ENCODE peak calls at places on chromosomes 2 and 18, in nine cellular contexts. One of them, this sample, is unnamed.

GRCh38 chr2:2932692-2933305 is 444.8 kb downstream of the EIPR1 start:
- DNase-seq in mucosa of descending colon: no peak
- DNase-seq in GM13977: no peak
- DNase-seq in MM.1S: no peak
- DNase-seq in fibroblast of villous mesenchyme: no peak
- DNase-seq in lower lobe of right lung: no peak
- DNase-seq in astrocyte of the spinal cord: no peak
- DNase-seq in osteocyte: no peak
- DNase-seq in tibial nerve: no peak
- DNase-seq in this sample: no peak

GRCh38 chr18:11178951-11179549 is 29.7 kb upstream of the PIEZO2 start:
- DNase-seq in mucosa of descending colon: no peak
- DNase-seq in GM13977: no peak
- DNase-seq in MM.1S: no peak
- DNase-seq in fibroblast of villous mesenchyme: peak; percentile 52
- DNase-seq in lower lobe of right lung: no peak
- DNase-seq in astrocyte of the spinal cord: no peak
- DNase-seq in osteocyte: no peak
- DNase-seq in tibial nerve: peak; percentile 64
- DNase-seq in this sample: no peak

GRCh38 chr18:77206676-77207370 is 42.8 kb upstream of the GALR1 start:
- DNase-seq in mucosa of descending colon: peak; percentile 63
- DNase-seq in GM13977: no peak
- DNase-seq in MM.1S: no peak
- DNase-seq in fibroblast of villous mesenchyme: peak; percentile 74
- DNase-seq in lower lobe of right lung: no peak
- DNase-seq in astrocyte of the spinal cord: peak; percentile 83
- DNase-seq in osteocyte: no peak
- DNase-seq in tibial nerve: no peak
- DNase-seq in this sample: no peak

GRCh38 chr2:133139847-133140533 is 428.3 kb downstream of the NCKAP5 start:
- DNase-seq in mucosa of descending colon: no peak
- DNase-seq in GM13977: no peak
- DNase-seq in MM.1S: peak; percentile 44
- DNase-seq in fibroblast of villous mesenchyme: no peak
- DNase-seq in lower lobe of right lung: no peak
- DNase-seq in astrocyte of the spinal cord: peak; percentile 10
- DNase-seq in osteocyte: no peak
- DNase-seq in tibial nerve: no peak
- DNase-seq in this sample: no peak

GRCh38 chr18:75081486-75081885 is 127.5 kb downstream of the PTGR3 start:
- DNase-seq in mucosa of descending colon: no peak
- DNase-seq in GM13977: no peak
- DNase-seq in MM.1S: no peak
- DNase-seq in fibroblast of villous mesenchyme: no peak
- DNase-seq in lower lobe of right lung: no peak
- DNase-seq in astrocyte of the spinal cord: no peak
- DNase-seq in osteocyte: peak; percentile 59
- DNase-seq in tibial nerve: no peak
- DNase-seq in this sample: no peak

GRCh38 chr2:61543062-61543461 is 4.9 kb upstream of the XPO1 start:
- DNase-seq in mucosa of descending colon: no peak
- DNase-seq in GM13977: no peak
- DNase-seq in MM.1S: no peak
- DNase-seq in fibroblast of villous mesenchyme: no peak
- DNase-seq in lower lobe of right lung: no peak
- DNase-seq in astrocyte of the spinal cord: no peak
- DNase-seq in osteocyte: no peak
- DNase-seq in tibial nerve: no peak
- DNase-seq in this sample: no peak

GRCh38 chr2:27212626-27213471 is 781 bp upstream of the SLC5A6 start:
- DNase-seq in mucosa of descending colon: no peak
- DNase-seq in GM13977: peak; percentile 66
- DNase-seq in MM.1S: peak; percentile 62
- DNase-seq in fibroblast of villous mesenchyme: peak; percentile 88
- DNase-seq in lower lobe of right lung: no peak
- DNase-seq in astrocyte of the spinal cord: peak; percentile 68
- DNase-seq in osteocyte: no peak
- DNase-seq in tibial nerve: no peak
- DNase-seq in this sample: no peak

GRCh38 chr2:9329497-9329896 is 93.8 kb downstream of the ITGB1BP1 start:
- DNase-seq in mucosa of descending colon: no peak
- DNase-seq in GM13977: no peak
- DNase-seq in MM.1S: no peak
- DNase-seq in fibroblast of villous mesenchyme: no peak
- DNase-seq in lower lobe of right lung: no peak
- DNase-seq in astrocyte of the spinal cord: no peak
- DNase-seq in osteocyte: no peak
- DNase-seq in tibial nerve: no peak
- DNase-seq in this sample: no peak

GRCh38 chr18:78676622-78677482 is 302.8 kb upstream of the SALL3 start:
- DNase-seq in mucosa of descending colon: no peak
- DNase-seq in GM13977: no peak
- DNase-seq in MM.1S: no peak
- DNase-seq in fibroblast of villous mesenchyme: no peak
- DNase-seq in lower lobe of right lung: no peak
- DNase-seq in astrocyte of the spinal cord: no peak
- DNase-seq in osteocyte: no peak
- DNase-seq in tibial nerve: no peak
- DNase-seq in this sample: no peak

GRCh38 chr2:10331033-10331701 is 28.5 kb downstream of the HPCAL1 start:
- DNase-seq in mucosa of descending colon: peak; percentile 91
- DNase-seq in GM13977: peak; percentile 50
- DNase-seq in MM.1S: no peak
- DNase-seq in fibroblast of villous mesenchyme: peak; percentile 60
- DNase-seq in lower lobe of right lung: peak; percentile 88
- DNase-seq in astrocyte of the spinal cord: no peak
- DNase-seq in osteocyte: no peak
- DNase-seq in tibial nerve: peak; percentile 22
- DNase-seq in this sample: peak; percentile 70

GRCh38 chr2:57804971-57805370 is 241.6 kb upstream of the VRK2 start:
- DNase-seq in mucosa of descending colon: no peak
- DNase-seq in GM13977: no peak
- DNase-seq in MM.1S: no peak
- DNase-seq in fibroblast of villous mesenchyme: no peak
- DNase-seq in lower lobe of right lung: no peak
- DNase-seq in astrocyte of the spinal cord: no peak
- DNase-seq in osteocyte: no peak
- DNase-seq in tibial nerve: no peak
- DNase-seq in this sample: no peak

GRCh38 chr2:9380702-9381628 is 42.4 kb downstream of the ITGB1BP1 start:
- DNase-seq in mucosa of descending colon: no peak
- DNase-seq in GM13977: no peak
- DNase-seq in MM.1S: no peak
- DNase-seq in fibroblast of villous mesenchyme: peak; percentile 97
- DNase-seq in lower lobe of right lung: no peak
- DNase-seq in astrocyte of the spinal cord: peak; percentile 92
- DNase-seq in osteocyte: no peak
- DNase-seq in tibial nerve: no peak
- DNase-seq in this sample: no peak

GRCh38 chr2:156565066-156565710 is 129.0 kb downstream of the GPD2 start:
- DNase-seq in mucosa of descending colon: no peak
- DNase-seq in GM13977: no peak
- DNase-seq in MM.1S: no peak
- DNase-seq in fibroblast of villous mesenchyme: peak; percentile 82
- DNase-seq in lower lobe of right lung: no peak
- DNase-seq in astrocyte of the spinal cord: peak; percentile 94
- DNase-seq in osteocyte: no peak
- DNase-seq in tibial nerve: no peak
- DNase-seq in this sample: no peak

GRCh38 chr2:219252900-219253752 is at the start of gene TUBA4B:
- DNase-seq in mucosa of descending colon: peak; percentile 81
- DNase-seq in GM13977: peak; percentile 49
- DNase-seq in MM.1S: peak; percentile 53
- DNase-seq in fibroblast of villous mesenchyme: no peak
- DNase-seq in lower lobe of right lung: peak; percentile 66
- DNase-seq in astrocyte of the spinal cord: no peak
- DNase-seq in osteocyte: no peak
- DNase-seq in tibial nerve: no peak
- DNase-seq in this sample: peak; percentile 50

GRCh38 chr18:47215554-47216138 is 35.8 kb downstream of the SKOR2 start:
- DNase-seq in mucosa of descending colon: no peak
- DNase-seq in GM13977: peak; percentile 29
- DNase-seq in MM.1S: peak; percentile 56
- DNase-seq in fibroblast of villous mesenchyme: peak; percentile 68
- DNase-seq in lower lobe of right lung: no peak
- DNase-seq in astrocyte of the spinal cord: peak; percentile 52
- DNase-seq in osteocyte: no peak
- DNase-seq in tibial nerve: no peak
- DNase-seq in this sample: peak; percentile 13

GRCh38 chr18:60978338-60978737 is 354.9 kb upstream of the CDH20 start:
- DNase-seq in mucosa of descending colon: no peak
- DNase-seq in GM13977: no peak
- DNase-seq in MM.1S: no peak
- DNase-seq in fibroblast of villous mesenchyme: peak; percentile 36
- DNase-seq in lower lobe of right lung: no peak
- DNase-seq in astrocyte of the spinal cord: peak; percentile 90
- DNase-seq in osteocyte: no peak
- DNase-seq in tibial nerve: no peak
- DNase-seq in this sample: no peak

GRCh38 chr2:202429164-202429980 is 53.2 kb downstream of the BMPR2 start:
- DNase-seq in mucosa of descending colon: no peak
- DNase-seq in GM13977: no peak
- DNase-seq in MM.1S: no peak
- DNase-seq in fibroblast of villous mesenchyme: peak; percentile 93
- DNase-seq in lower lobe of right lung: no peak
- DNase-seq in astrocyte of the spinal cord: peak; percentile 45
- DNase-seq in osteocyte: no peak
- DNase-seq in tibial nerve: no peak
- DNase-seq in this sample: no peak

GRCh38 chr2:107529146-107529545 is 297.5 kb upstream of the RGPD4 start:
- DNase-seq in mucosa of descending colon: no peak
- DNase-seq in GM13977: no peak
- DNase-seq in MM.1S: no peak
- DNase-seq in fibroblast of villous mesenchyme: peak; percentile 8
- DNase-seq in lower lobe of right lung: no peak
- DNase-seq in astrocyte of the spinal cord: no peak
- DNase-seq in osteocyte: no peak
- DNase-seq in tibial nerve: no peak
- DNase-seq in this sample: no peak

GRCh38 chr2:99354060-99354459 is 16.9 kb downstream of the EIF5B start:
- DNase-seq in mucosa of descending colon: no peak
- DNase-seq in GM13977: no peak
- DNase-seq in MM.1S: no peak
- DNase-seq in fibroblast of villous mesenchyme: no peak
- DNase-seq in lower lobe of right lung: no peak
- DNase-seq in astrocyte of the spinal cord: no peak
- DNase-seq in osteocyte: no peak
- DNase-seq in tibial nerve: no peak
- DNase-seq in this sample: no peak

GRCh38 chr2:234241656-234242445 is 191.3 kb downstream of the SPP2 start:
- DNase-seq in mucosa of descending colon: no peak
- DNase-seq in GM13977: no peak
- DNase-seq in MM.1S: no peak
- DNase-seq in fibroblast of villous mesenchyme: peak; percentile 43
- DNase-seq in lower lobe of right lung: no peak
- DNase-seq in astrocyte of the spinal cord: peak; percentile 92
- DNase-seq in osteocyte: no peak
- DNase-seq in tibial nerve: no peak
- DNase-seq in this sample: no peak

GRCh38 chr2:105814291-105814940 is 69.7 kb downstream of the NCK2 start:
- DNase-seq in mucosa of descending colon: no peak
- DNase-seq in GM13977: no peak
- DNase-seq in MM.1S: no peak
- DNase-seq in fibroblast of villous mesenchyme: no peak
- DNase-seq in lower lobe of right lung: no peak
- DNase-seq in astrocyte of the spinal cord: peak; percentile 47
- DNase-seq in osteocyte: no peak
- DNase-seq in tibial nerve: no peak
- DNase-seq in this sample: no peak

GRCh38 chr2:53445376-53446072 is 322.1 kb upstream of the CHAC2 start:
- DNase-seq in mucosa of descending colon: no peak
- DNase-seq in GM13977: peak; percentile 6
- DNase-seq in MM.1S: peak; percentile 63
- DNase-seq in fibroblast of villous mesenchyme: peak; percentile 20
- DNase-seq in lower lobe of right lung: no peak
- DNase-seq in astrocyte of the spinal cord: peak; percentile 48
- DNase-seq in osteocyte: no peak
- DNase-seq in tibial nerve: no peak
- DNase-seq in this sample: no peak

GRCh38 chr2:241009601-241010530 is 11.4 kb downstream of the SNED1 start:
- DNase-seq in mucosa of descending colon: peak; percentile 59
- DNase-seq in GM13977: peak; percentile 65
- DNase-seq in MM.1S: no peak
- DNase-seq in fibroblast of villous mesenchyme: peak; percentile 80
- DNase-seq in lower lobe of right lung: peak; percentile 66
- DNase-seq in astrocyte of the spinal cord: peak; percentile 96
- DNase-seq in osteocyte: peak; percentile 90
- DNase-seq in tibial nerve: peak; percentile 18
- DNase-seq in this sample: no peak
- TF ChIP-seq CTCF in mucosa of descending colon: no peak
- TF ChIP-seq CTCF in GM13977: no peak
- TF ChIP-seq CTCF in MM.1S: no peak
- TF ChIP-seq CTCF in fibroblast of villous mesenchyme: no peak
- TF ChIP-seq CTCF in lower lobe of right lung: peak; percentile 13
- TF ChIP-seq CTCF in astrocyte of the spinal cord: peak; percentile 11
- TF ChIP-seq CTCF in osteocyte: no peak
- TF ChIP-seq CTCF in tibial nerve: no peak
- TF ChIP-seq CTCF in this sample: peak; percentile 10

DNA sequence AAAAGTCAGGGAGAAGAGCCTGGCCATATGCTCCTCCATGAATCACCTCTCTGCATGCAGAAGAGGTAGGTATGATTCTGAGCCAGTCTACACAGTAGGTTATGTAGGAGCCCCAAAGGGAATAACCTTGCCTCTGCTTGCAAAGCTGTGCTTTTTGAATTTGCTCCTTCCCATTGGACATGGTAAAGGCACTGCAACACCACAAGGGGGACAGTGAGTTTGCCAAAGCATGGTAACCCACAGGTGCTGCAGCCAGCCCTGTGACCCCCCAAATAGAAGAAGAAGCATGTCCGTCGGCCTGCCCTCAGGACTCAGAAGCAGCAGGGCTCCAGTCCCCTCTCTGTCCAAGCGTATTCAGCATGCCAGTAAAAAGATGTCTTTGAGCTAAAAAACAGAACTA is 51.0 kb upstream of the BCL2L11 start:
- DNase-seq in mucosa of descending colon: no peak
- DNase-seq in GM13977: no peak
- DNase-seq in MM.1S: no peak
- DNase-seq in fibroblast of villous mesenchyme: no peak
- DNase-seq in lower lobe of right lung: no peak
- DNase-seq in astrocyte of the spinal cord: no peak
- DNase-seq in osteocyte: no peak
- DNase-seq in tibial nerve: no peak
- DNase-seq in this sample: no peak
- TF ChIP-seq CTCF in mucosa of descending colon: no peak
- TF ChIP-seq CTCF in GM13977: peak; percentile 31
- TF ChIP-seq CTCF in MM.1S: no peak
- TF ChIP-seq CTCF in fibroblast of villous mesenchyme: peak; percentile 23
- TF ChIP-seq CTCF in lower lobe of right lung: no peak
- TF ChIP-seq CTCF in astrocyte of the spinal cord: no peak
- TF ChIP-seq CTCF in osteocyte: no peak
- TF ChIP-seq CTCF in tibial nerve: no peak
- TF ChIP-seq CTCF in this sample: peak; percentile 1

GRCh38 chr2:212532585-212532984 is 6.0 kb downstream of the ERBB4 start:
- DNase-seq in mucosa of descending colon: no peak
- DNase-seq in GM13977: no peak
- DNase-seq in MM.1S: no peak
- DNase-seq in fibroblast of villous mesenchyme: no peak
- DNase-seq in lower lobe of right lung: no peak
- DNase-seq in astrocyte of the spinal cord: no peak
- DNase-seq in osteocyte: no peak
- DNase-seq in tibial nerve: no peak
- DNase-seq in this sample: no peak
- TF ChIP-seq CTCF in mucosa of descending colon: no peak
- TF ChIP-seq CTCF in GM13977: peak; percentile 13
- TF ChIP-seq CTCF in MM.1S: peak; percentile 5
- TF ChIP-seq CTCF in fibroblast of villous mesenchyme: no peak
- TF ChIP-seq CTCF in lower lobe of right lung: no peak
- TF ChIP-seq CTCF in astrocyte of the spinal cord: no peak
- TF ChIP-seq CTCF in osteocyte: peak; percentile 16
- TF ChIP-seq CTCF in tibial nerve: no peak
- TF ChIP-seq CTCF in this sample: no peak

GRCh38 chr18:7926526-7926925 is 359.4 kb downstream of the PTPRM start:
- DNase-seq in mucosa of descending colon: no peak
- DNase-seq in GM13977: no peak
- DNase-seq in MM.1S: no peak
- DNase-seq in fibroblast of villous mesenchyme: no peak
- DNase-seq in lower lobe of right lung: no peak
- DNase-seq in astrocyte of the spinal cord: no peak
- DNase-seq in osteocyte: no peak
- DNase-seq in tibial nerve: no peak
- DNase-seq in this sample: no peak
- TF ChIP-seq CTCF in mucosa of descending colon: no peak
- TF ChIP-seq CTCF in GM13977: no peak
- TF ChIP-seq CTCF in MM.1S: no peak
- TF ChIP-seq CTCF in fibroblast of villous mesenchyme: peak; percentile 14
- TF ChIP-seq CTCF in lower lobe of right lung: no peak
- TF ChIP-seq CTCF in astrocyte of the spinal cord: peak; percentile 17
- TF ChIP-seq CTCF in osteocyte: peak; percentile 49
- TF ChIP-seq CTCF in tibial nerve: no peak
- TF ChIP-seq CTCF in this sample: no peak